ENCODE peak calls at places on chromosomes 11 and 22, in four cellular contexts. X is naive thymus-derived CD4-positive, alpha-beta T cell; I is adrenal gland; Q is pulmonary artery endothelial cell. P is an unnamed sample.

GRCh38 chr11:1269957-1270356 is 39.5 kb downstream of the TOLLIP start:
- DNase-seq in Q (no peak), X (no peak), I (no peak), P (no peak)

GRCh38 chr11:14499560-14500180 is at the start of gene COPB1:
- DNase-seq in Q (peak), I (peak), X (peak), P (peak)

GRCh38 chr22:20087319-20088262 is 7.5 kb downstream of the DGCR8 start:
- DNase-seq in X (no peak), Q (no peak), I (no peak), P (no peak)

GRCh38 chr11:94145916-94146315 is 17.3 kb downstream of the PANX1 start:
- DNase-seq in X (no peak), Q (no peak), I (no peak), P (no peak)

GRCh38 chr22:35032571-35032970 is 33.4 kb upstream of the ISX start:
- DNase-seq in Q (no peak), I (no peak), X (no peak), P (no peak)

GRCh38 chr11:34915136-34916013 is 804 bp downstream of the APIP start:
- DNase-seq in X (no peak), Q (no peak), I (no peak), P (no peak)

GRCh38 chr22:43216738-43217137 is 29.8 kb upstream of the TTLL12 start:
- DNase-seq in I (no peak), Q (no peak), X (no peak), P (no peak)

GRCh38 chr11:2180775-2181370 is 9.3 kb upstream of the TH start:
- DNase-seq in I (no peak), X (no peak), Q (no peak), P (no peak)

GRCh38 chr11:17777086-17777725 is 42.6 kb downstream of the KCNC1 start:
- DNase-seq in X (no peak), I (no peak), Q (no peak), P (no peak)

GRCh38 chr22:23237201-23237798 is 57.0 kb downstream of the BCR start:
- DNase-seq in X (no peak), I (no peak), Q (no peak), P (no peak)